ENCODE peak calls at places on chromosomes 6 and 20, in eight cellular contexts. S, C, U, P, H, K, F and W are unnamed samples.

GRCh38 chr20:57390604-57391438 is at the start of gene RBM38:
- DNase-seq in H (peak), F (peak), U (peak), C (peak), P (no peak), K (peak), S (peak), W (no peak)

GRCh38 chr6:82875573-82876185 is 190.0 kb downstream of the UBE3D start:
- DNase-seq in U (no peak), H (no peak), K (no peak), C (no peak), P (peak), S (peak), F (no peak), W (no peak)

GRCh38 chr6:162173448-162173847 is 554.1 kb downstream of the PRKN start:
- DNase-seq in H (no peak), F (no peak), U (no peak), P (no peak), K (no peak), C (no peak), S (no peak), W (no peak)

GRCh38 chr6:133184798-133185380 is 56.3 kb upstream of the EYA4 start:
- DNase-seq in S (peak), F (no peak), C (no peak), P (no peak), H (no peak), K (peak), U (peak), W (no peak)

GRCh38 chr20:21607971-21608735 is 94.3 kb upstream of the NKX2-2 start:
- DNase-seq in U (no peak), P (no peak), F (no peak), K (no peak), S (no peak), C (peak), H (no peak), W (no peak)

GRCh38 chr6:19356692-19357091 is 480.5 kb upstream of the ID4 start:
- DNase-seq in K (no peak), S (no peak), H (no peak), F (no peak), C (no peak), P (no peak), U (no peak), W (no peak)

GRCh38 chr20:43189614-43190331 is at the start of gene PTPRT:
- DNase-seq in F (no peak), P (no peak), H (no peak), S (no peak), C (peak), K (no peak), U (no peak), W (no peak)

GRCh38 chr20:25468126-25469075 is 60.9 kb downstream of the GINS1 start:
- DNase-seq in U (no peak), C (no peak), S (no peak), H (no peak), K (no peak), F (no peak), P (no peak), W (no peak)

GRCh38 chr6:30685977-30686907 is at the start of gene PPP1R18:
- DNase-seq in P (peak), S (peak), K (peak), F (peak), H (peak), U (peak), C (peak), W (no peak)

GRCh38 chr20:46423882-46424482 is 17.6 kb upstream of the ELMO2 start:
- DNase-seq in H (no peak), P (no peak), C (peak), S (no peak), F (no peak), U (no peak), K (no peak), W (no peak)

GRCh38 chr6:11727356-11727755 is 51.2 kb downstream of the ADTRP start:
- DNase-seq in S (no peak), H (no peak), K (no peak), C (no peak), U (no peak), F (no peak), P (no peak), W (no peak)

GRCh38 chr6:36120539-36120938 is 9.8 kb upstream of the MAPK13 start:
- DNase-seq in K (peak), H (peak), U (peak), S (no peak), C (no peak), F (peak), P (no peak), W (no peak)

GRCh38 chr6:36442083-36442670 is 477 bp downstream of the PXT1 start:
- DNase-seq in U (no peak), F (no peak), C (no peak), P (no peak), K (peak), S (no peak), H (no peak), W (no peak)

GRCh38 chr6:104118274-104118673 is 741.4 kb downstream of the HACE1 start:
- DNase-seq in U (no peak), S (peak), C (no peak), F (no peak), P (no peak), H (no peak), K (no peak), W (no peak)

GRCh38 chr20:51095755-51096509 is 73.0 kb upstream of the KCNG1 start:
- DNase-seq in C (no peak), K (peak), P (no peak), F (no peak), H (no peak), S (no peak), U (peak), W (no peak)

GRCh38 chr6:112221561-112221960 is 32.8 kb downstream of the LAMA4 start:
- DNase-seq in U (no peak), C (no peak), F (no peak), H (no peak), P (no peak), S (no peak), K (no peak), W (no peak)

GRCh38 chr6:168338777-168339176 is 19.2 kb upstream of the DACT2 start:
- DNase-seq in C (no peak), K (no peak), F (no peak), U (no peak), H (no peak), S (no peak), P (no peak), W (no peak)

GRCh38 chr6:129280719-129281118 is 397.8 kb downstream of the LAMA2 start:
- DNase-seq in H (no peak), S (no peak), C (no peak), P (no peak), F (peak), K (no peak), U (no peak), W (no peak)

GRCh38 chr20:32777177-32777956 is 15.2 kb downstream of the DNMT3B start:
- DNase-seq in S (peak), P (no peak), K (no peak), C (no peak), U (no peak), F (no peak), H (no peak), W (no peak)

GRCh38 chr6:101086473-101086872 is 205.3 kb upstream of the ASCC3 start:
- DNase-seq in H (no peak), P (no peak), F (no peak), S (no peak), C (no peak), U (no peak), K (no peak), W (no peak)

GRCh38 chr6:118897386-118897785 is 3.4 kb downstream of the ASF1A start:
- DNase-seq in U (no peak), F (no peak), H (no peak), P (no peak), K (no peak), C (no peak), S (no peak), W (no peak)

GRCh38 chr6:3273707-3274521 is 15.2 kb downstream of the PSMG4 start:
- DNase-seq in C (no peak), U (no peak), K (no peak), S (no peak), P (no peak), F (no peak), H (no peak), W (no peak)

GRCh38 chr6:142207265-142207877 is 60.3 kb downstream of the VTA1 start:
- DNase-seq in S (peak), U (peak), P (peak), F (peak), C (peak), K (peak), H (no peak), W (no peak)

GRCh38 chr6:148682252-148682651 is 64.6 kb upstream of the UST start:
- DNase-seq in S (no peak), H (no peak), F (no peak), U (no peak), K (no peak), P (no peak), C (no peak), W (no peak)

GRCh38 chr6:108194503-108194902 is 28.7 kb downstream of the NR2E1 start:
- DNase-seq in F (no peak), H (no peak), P (no peak), U (no peak), K (no peak), S (no peak), C (no peak), W (no peak)

GRCh38 chr20:15205023-15205422 is 867.6 kb upstream of the FLRT3 start:
- DNase-seq in H (no peak), S (no peak), P (no peak), U (no peak), C (no peak), K (no peak), F (no peak), W (no peak)

GRCh38 chr20:46090095-46090388 is 280 bp upstream of the NCOA5 start:
- DNase-seq in F (no peak), S (no peak), P (no peak), K (no peak), U (no peak), H (no peak), C (no peak), W (no peak)

GRCh38 chr20:32333988-32334885 is 23.9 kb upstream of the ASXL1 start:
- DNase-seq in U (peak), F (peak), S (no peak), H (peak), C (no peak), P (no peak), K (no peak), W (no peak)

GRCh38 chr6:118333772-118334171 is 214.3 kb upstream of the PLN start:
- DNase-seq in U (no peak), F (no peak), S (no peak), C (no peak), P (no peak), H (no peak), K (no peak), W (no peak)